ENCODE peak calls at places on chromosomes 1 and 21, in four cellular contexts. One of them, this sample, is unnamed.

GRCh38 chr1:69485616-69486015 is 82.1 kb upstream of the LRRC7 start:
- DNase-seq in AG04449: no peak
- DNase-seq in GM23338: no peak
- DNase-seq in adipocyte: peak; percentile 1
- DNase-seq in this sample: peak; percentile 71

GRCh38 chr1:59375321-59376220 is 78.7 kb downstream of the FGGY start:
- DNase-seq in GM23338: no peak
- DNase-seq in AG04449: peak; percentile 99
- DNase-seq in adipocyte: peak; percentile 76
- DNase-seq in this sample: peak; percentile 94

GRCh38 chr21:45306832-45307571 is 19.3 kb upstream of the POFUT2 start:
- DNase-seq in adipocyte: peak; percentile 59
- DNase-seq in GM23338: no peak
- DNase-seq in AG04449: no peak
- DNase-seq in this sample: peak; percentile 93

GRCh38 chr1:241990040-241990439 is 8.9 kb downstream of the MAP1LC3C start:
- DNase-seq in adipocyte: peak; percentile 59
- DNase-seq in AG04449: peak; percentile 14
- DNase-seq in GM23338: peak; percentile 47
- DNase-seq in this sample: peak; percentile 83

GRCh38 chr1:201883786-201884185 is 4.9 kb upstream of the SHISA4 start:
- DNase-seq in adipocyte: peak; percentile 45
- DNase-seq in GM23338: no peak
- DNase-seq in AG04449: no peak
- DNase-seq in this sample: no peak

GRCh38 chr21:32256873-32257620 is 21.8 kb downstream of the MIS18A start:
- DNase-seq in AG04449: peak; percentile 65
- DNase-seq in GM23338: no peak
- DNase-seq in adipocyte: peak; percentile 93
- DNase-seq in this sample: peak; percentile 96

GRCh38 chr1:203346060-203346754 is 4.7 kb downstream of the FMOD start:
- DNase-seq in adipocyte: peak; percentile 38
- DNase-seq in AG04449: no peak
- DNase-seq in GM23338: no peak
- DNase-seq in this sample: no peak

GRCh38 chr1:9321986-9322715 is 29.5 kb downstream of the SPSB1 start:
- DNase-seq in AG04449: no peak
- DNase-seq in GM23338: no peak
- DNase-seq in adipocyte: no peak
- DNase-seq in this sample: no peak

GRCh38 chr1:54857741-54858665 is 29.0 kb downstream of the DHCR24 start:
- DNase-seq in adipocyte: no peak
- DNase-seq in GM23338: no peak
- DNase-seq in AG04449: no peak
- DNase-seq in this sample: peak; percentile 80

GRCh38 chr1:47252369-47252768 is 20.3 kb upstream of the TAL1 start:
- DNase-seq in adipocyte: no peak
- DNase-seq in AG04449: no peak
- DNase-seq in GM23338: no peak
- DNase-seq in this sample: no peak

GRCh38 chr1:114902343-114902742 is 47.7 kb downstream of the SYCP1 start:
- DNase-seq in AG04449: no peak
- DNase-seq in GM23338: peak; percentile 66
- DNase-seq in adipocyte: no peak
- DNase-seq in this sample: no peak

GRCh38 chr1:16013908-16014258 is 4.0 kb downstream of the HSPB7 start:
- DNase-seq in GM23338: no peak
- DNase-seq in AG04449: no peak
- DNase-seq in adipocyte: no peak
- DNase-seq in this sample: no peak

GRCh38 chr1:83976920-83977319 is 22.0 kb downstream of the TTLL7 start:
- DNase-seq in AG04449: no peak
- DNase-seq in GM23338: no peak
- DNase-seq in adipocyte: no peak
- DNase-seq in this sample: no peak

GRCh38 chr1:28591708-28592313 is at the start of gene RAB42:
- DNase-seq in adipocyte: peak; percentile 47
- DNase-seq in GM23338: peak; percentile 80
- DNase-seq in AG04449: no peak
- DNase-seq in this sample: peak; percentile 45

GRCh38 chr1:77428068-77428467 is 146.2 kb downstream of the AK5 start:
- DNase-seq in GM23338: no peak
- DNase-seq in AG04449: no peak
- DNase-seq in adipocyte: no peak
- DNase-seq in this sample: no peak

GRCh38 chr1:1345384-1345783 is 3.8 kb downstream of the DVL1 start:
- DNase-seq in adipocyte: no peak
- DNase-seq in GM23338: no peak
- DNase-seq in AG04449: no peak
- DNase-seq in this sample: no peak

GRCh38 chr1:97170296-97170695 is 448.7 kb downstream of the PTBP2 start:
- DNase-seq in GM23338: no peak
- DNase-seq in AG04449: no peak
- DNase-seq in adipocyte: no peak
- DNase-seq in this sample: no peak